ENCODE peak calls at places on chromosomes 4 and X, in four cellular contexts. D, F, I and K are unnamed samples.
A peak's percentile ranks its signal among the peaks of the same experiment; 100 is the strongest.

GRCh38 chr4:74944354-74944793 is 11.5 kb downstream of the PARM1 start:
- DNase-seq in I (no peak), D (no peak), F (no peak), K (no peak)

GRCh38 chr4:161629694-161630441 is 533.9 kb downstream of the FSTL5 start:
- DNase-seq in I (no peak), F (no peak), D (no peak), K (no peak)

GRCh38 chr4:161642708-161643107 is 521.1 kb downstream of the FSTL5 start:
- DNase-seq in I (no peak), F (no peak), D (no peak), K (no peak)

GRCh38 chr4:47786958-47787370 is 50.9 kb downstream of the CORIN start:
- DNase-seq in F (no peak), I (peak; percentile 46), D (peak; percentile 67), K (no peak)

GRCh38 chr4:184896868-184897715 is 71.3 kb upstream of the ACSL1 start:
- DNase-seq in D (peak; percentile 46), F (no peak), I (no peak), K (no peak)

GRCh38 chr4:44916406-44916805 is 190.1 kb upstream of the GNPDA2 start:
- DNase-seq in F (no peak), D (no peak), I (no peak), K (no peak)

GRCh38 chr4:57374866-57375595 is 264.8 kb upstream of the IGFBP7 start:
- DNase-seq in F (no peak), I (no peak), D (no peak), K (no peak)

GRCh38 chr4:126630171-126630570 is 1002.6 kb upstream of the INTU start:
- DNase-seq in I (no peak), D (no peak), F (no peak), K (no peak)

GRCh38 chr4:111263836-111264235 is 641.0 kb upstream of the PITX2 start:
- DNase-seq in F (no peak), I (no peak), D (no peak), K (no peak)

GRCh38 chr4:110306363-110306762 is 107.9 kb upstream of the ELOVL6 start:
- DNase-seq in F (no peak), D (no peak), I (no peak), K (no peak)

GRCh38 chr4:158016511-158016910 is 156.3 kb downstream of the GASK1B start:
- DNase-seq in D (no peak), I (no peak), F (no peak), K (no peak)

GRCh38 chr4:38189445-38189844 is 229.2 kb downstream of the PTTG2 start:
- DNase-seq in D (peak; percentile 65), I (no peak), F (no peak), K (no peak)

GRCh38 chr4:55321707-55322264 is 24.3 kb upstream of the SRD5A3 start:
- DNase-seq in I (peak; percentile 2), D (peak; percentile 59), F (peak; percentile 65), K (peak; percentile 83)

GRCh38 chr4:177185579-177185978 is 124.1 kb upstream of the NEIL3 start:
- DNase-seq in I (no peak), F (no peak), D (no peak), K (no peak)

GRCh38 chr4:16253127-16253960 is 27.1 kb upstream of the TAPT1 start:
- DNase-seq in F (no peak), I (no peak), D (peak; percentile 71), K (no peak)

GRCh38 chr4:152640058-152640921 is 39.5 kb downstream of the TMEM154 start:
- DNase-seq in I (no peak), F (peak; percentile 48), D (no peak), K (no peak)

GRCh38 chr4:145480257-145480656 is 1.4 kb upstream of the SMAD1 start:
- DNase-seq in F (no peak), I (no peak), D (no peak), K (no peak)

GRCh38 chr4:10045481-10045880 is 24.2 kb upstream of the SLC2A9 start:
- DNase-seq in D (peak; percentile 93), I (no peak), F (no peak), K (no peak)

GRCh38 chr4:6271701-6272465 is 2.2 kb downstream of the WFS1 start:
- DNase-seq in I (no peak), F (no peak), D (no peak), K (no peak)

GRCh38 chr4:132383571-132384199 is 765.4 kb upstream of the PCDH10 start:
- DNase-seq in I (no peak), F (no peak), D (no peak), K (no peak)

GRCh38 chrX:78321809-78322208 is 5.6 kb downstream of the CYSLTR1 start:
- DNase-seq in I (no peak), D (no peak), F (no peak), K (no peak)

GRCh38 chrX:130885996-130886395 is 17.0 kb downstream of the ENOX2 start:
- DNase-seq in D (no peak), F (no peak), I (no peak), K (no peak)

GRCh38 chr4:85398276-85398675 is 76.7 kb upstream of the ARHGAP24 start:
- DNase-seq in F (no peak), D (no peak), I (no peak), K (no peak)

GRCh38 chrX:19514791-19515614 is at the start of gene MAP3K15:
- DNase-seq in F (peak; percentile 25), D (peak; percentile 13), I (no peak), K (peak; percentile 46)

GRCh38 chr4:173448103-173448502 is 49.2 kb upstream of the SCRG1 start:
- DNase-seq in I (no peak), D (no peak), F (no peak), K (no peak)

GRCh38 chr4:144592264-144592663 is 53.7 kb upstream of the HHIP start:
- DNase-seq in I (no peak), D (no peak), F (no peak), K (no peak)

GRCh38 chrX:79366888-79367749 is at the start of gene ITM2A:
- DNase-seq in F (peak; percentile 47), D (no peak), I (no peak), K (peak; percentile 55)

GRCh38 chr4:55447826-55448225 is 52.1 kb downstream of the TMEM165 start:
- DNase-seq in F (no peak), I (no peak), D (no peak), K (no peak)

GRCh38 chr4:17398805-17399204 is 113.1 kb downstream of the QDPR start:
- DNase-seq in F (peak; percentile 14), I (no peak), D (no peak), K (no peak)

GRCh38 chrX:150693782-150694574 is 782 bp downstream of the MTMR1 start:
- DNase-seq in I (no peak), F (peak; percentile 87), D (peak; percentile 30), K (peak; percentile 67)
- TF ChIP-seq TCF7 in I (no peak), F (no peak), D (no peak), K (no peak)

GRCh38 chrX:56764975-56765791 is 36.1 kb downstream of the NBDY start:
- DNase-seq in F (no peak), D (no peak), I (no peak), K (no peak)
- TF ChIP-seq CREB1 in F (no peak), D (no peak), I (no peak), K (no peak)

DNA sequence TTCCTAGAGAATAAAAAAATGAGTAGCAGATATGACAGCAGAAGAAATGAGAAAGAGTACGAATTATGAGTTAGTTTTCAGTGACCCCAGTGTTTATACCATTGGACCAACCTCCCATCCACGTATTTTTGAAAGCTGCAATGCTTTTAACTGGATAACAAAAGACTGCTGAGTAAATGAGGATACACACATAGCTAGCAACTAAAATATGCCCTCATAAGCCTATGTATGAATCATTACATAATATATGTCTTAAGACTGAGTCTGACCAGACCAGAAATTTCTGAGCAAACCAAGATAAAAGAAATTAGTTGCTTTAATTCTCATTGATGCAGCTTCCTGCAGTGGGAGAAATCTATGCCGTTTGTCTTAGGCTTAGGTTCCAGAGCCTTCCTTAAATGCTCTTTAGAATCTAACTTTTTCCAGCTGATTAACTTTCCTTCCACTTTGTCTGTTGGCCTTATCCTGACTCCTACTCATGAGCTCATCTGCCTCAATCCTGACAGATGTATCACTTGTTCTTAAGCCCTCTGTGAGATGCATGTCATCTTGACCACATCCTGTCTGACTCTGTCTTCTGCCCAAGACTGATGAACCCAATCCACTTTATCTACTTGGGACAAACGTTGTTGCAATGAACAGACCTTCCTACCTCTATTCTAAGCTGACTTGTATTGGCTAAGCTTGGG is 301.5 kb upstream of the AADAT start:
- DNase-seq in D (no peak), F (no peak), I (no peak), K (no peak)
- TF ChIP-seq CREM in D (no peak), F (no peak), I (no peak), K (no peak)

GRCh38 chr4:102321260-102321991 is 23.9 kb downstream of the SLC39A8 start:
- DNase-seq in D (no peak), I (peak; percentile 63), F (no peak), K (no peak)
- TF ChIP-seq TCF7 in D (no peak), I (no peak), F (no peak), K (no peak)

DNA sequence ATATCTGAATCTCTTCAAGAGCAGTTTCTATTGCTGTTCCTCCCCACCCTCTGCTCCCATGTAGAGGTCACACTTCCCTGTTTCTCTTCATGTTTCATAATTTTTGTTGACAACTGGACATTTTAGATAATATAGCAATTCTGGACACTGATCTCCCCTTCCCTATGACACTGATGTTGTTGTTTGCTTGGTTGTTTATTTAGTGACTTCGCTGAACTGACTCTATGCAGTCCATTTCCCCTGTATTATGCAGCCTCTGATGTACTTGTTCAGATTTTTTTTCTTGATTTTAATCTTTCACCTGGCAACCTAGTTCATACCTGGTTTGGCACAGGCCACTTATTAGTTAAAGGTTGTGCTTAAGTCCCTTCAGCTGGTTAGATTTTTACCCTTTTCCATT is 29.2 kb downstream of the CLDN2 start:
- DNase-seq in F (no peak), I (no peak), D (no peak), K (no peak)
- TF ChIP-seq CREB1 in F (no peak), I (no peak), D (no peak), K (no peak)

GRCh38 chr4:149716728-149717127 is 98.9 kb downstream of the IQCM start:
- DNase-seq in D (no peak), I (no peak), F (no peak), K (no peak)
- TF ChIP-seq CREM in D (no peak), I (no peak), F (no peak), K (no peak)

GRCh38 chr4:8370106-8370787 is 70.3 kb downstream of the ACOX3 start:
- DNase-seq in F (no peak), I (no peak), D (no peak), K (no peak)

GRCh38 chr4:8372506-8373070 is 67.9 kb downstream of the ACOX3 start:
- DNase-seq in F (no peak), I (no peak), D (no peak), K (no peak)

GRCh38 chr4:8369426-8370105 is 71.0 kb downstream of the ACOX3 start:
- DNase-seq in I (no peak), D (no peak), F (no peak), K (no peak)

GRCh38 chr4:8371251-8371995 is 69.1 kb downstream of the ACOX3 start:
- DNase-seq in I (no peak), F (peak; percentile 25), D (no peak), K (no peak)

DNA sequence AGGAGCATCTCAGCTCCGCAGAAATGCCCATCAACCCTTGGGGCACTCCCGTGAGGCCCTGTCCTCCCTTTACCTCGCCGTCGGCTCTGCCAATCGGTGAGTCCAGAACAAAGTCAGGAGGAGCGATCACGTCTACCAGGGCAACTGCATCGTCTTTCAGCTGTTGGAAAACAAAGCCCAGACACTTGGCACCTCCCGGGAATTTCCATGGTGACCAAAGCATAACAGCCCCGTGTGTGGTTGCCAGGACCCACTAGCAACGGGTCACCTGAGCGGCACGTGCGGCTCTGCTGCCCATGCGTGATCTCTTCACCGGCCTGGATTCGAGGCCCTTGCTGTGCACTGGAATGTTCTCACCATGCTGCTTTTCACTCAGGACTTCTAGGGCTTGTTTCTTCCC is 69.7 kb downstream of the ACOX3 start:
- DNase-seq in F (no peak), I (no peak), D (no peak), K (no peak)
- TF ChIP-seq TCF7 in F (no peak), I (no peak), D (no peak), K (no peak)